ENCODE peak calls at places on chromosome 12, in six cellular contexts. H, I, Y, M, Q and N are unnamed samples.

GRCh38 chr12:71947645-71948105 is 9.0 kb downstream of the TPH2 start:
- DNase-seq in H (no peak), I (peak; percentile 61), Y (no peak), M (peak; percentile 97), Q (peak; percentile 53), N (no peak)

GRCh38 chr12:39623919-39624318 is 4.3 kb upstream of the ABCD2 start:
- DNase-seq in H (no peak), I (no peak), Y (no peak), M (no peak), Q (no peak), N (no peak)

GRCh38 chr12:94879542-94879941 is 124.0 kb downstream of the NDUFA12 start:
- DNase-seq in H (no peak), I (no peak), Y (no peak), M (no peak), Q (no peak), N (no peak)

GRCh38 chr12:53223391-53224267 is 8.4 kb downstream of the RARG start:
- DNase-seq in H (peak; percentile 35), I (peak; percentile 66), Y (peak; percentile 42), M (peak; percentile 56), Q (no peak), N (no peak)

GRCh38 chr12:123498126-123498825 is 35.2 kb downstream of the RILPL1 start:
- DNase-seq in H (no peak), I (no peak), Y (no peak), M (peak; percentile 51), Q (no peak), N (no peak)

GRCh38 chr12:114916531-114916930 is 232.6 kb upstream of the TBX3 start:
- DNase-seq in H (no peak), I (peak; percentile 29), Y (no peak), M (no peak), Q (no peak), N (no peak)

GRCh38 chr12:121295746-121296617 is 527 bp downstream of the CAMKK2 start:
- DNase-seq in H (peak; percentile 35), I (no peak), Y (peak; percentile 41), M (peak; percentile 50), Q (no peak), N (peak; percentile 47)

GRCh38 chr12:96121271-96121711 is 72.9 kb upstream of the ELK3 start:
- DNase-seq in H (no peak), I (peak; percentile 18), Y (no peak), M (no peak), Q (no peak), N (no peak)

GRCh38 chr12:1840561-1840960 is 20.2 kb downstream of the LRTM2 start:
- DNase-seq in H (no peak), I (no peak), Y (no peak), M (no peak), Q (no peak), N (no peak)

GRCh38 chr12:131370791-131371579 is 339.9 kb upstream of the SFSWAP start:
- DNase-seq in H (peak; percentile 5), I (no peak), Y (no peak), M (no peak), Q (no peak), N (no peak)

GRCh38 chr12:96170328-96170727 is 23.8 kb upstream of the ELK3 start:
- DNase-seq in H (no peak), I (no peak), Y (no peak), M (no peak), Q (no peak), N (no peak)

GRCh38 chr12:6133642-6134041 is 9.2 kb upstream of the VWF start:
- DNase-seq in H (no peak), I (no peak), Y (no peak), M (no peak), Q (no peak), N (no peak)

GRCh38 chr12:110279561-110279960 is 1.5 kb upstream of the ATP2A2 start:
- DNase-seq in H (no peak), I (no peak), Y (no peak), M (no peak), Q (no peak), N (no peak)

GRCh38 chr12:118835911-118836310 is 145.4 kb upstream of the SRRM4 start:
- DNase-seq in H (no peak), I (no peak), Y (no peak), M (no peak), Q (no peak), N (no peak)

GRCh38 chr12:6532051-6532926 is 2.0 kb upstream of the GAPDH start:
- DNase-seq in H (no peak), I (peak; percentile 99), Y (no peak), M (peak; percentile 90), Q (no peak), N (no peak)

GRCh38 chr12:81759215-81759991 is at the start of gene PPFIA2:
- DNase-seq in H (peak; percentile 28), I (peak; percentile 71), Y (peak; percentile 16), M (peak; percentile 81), Q (no peak), N (peak; percentile 14)

DNA sequence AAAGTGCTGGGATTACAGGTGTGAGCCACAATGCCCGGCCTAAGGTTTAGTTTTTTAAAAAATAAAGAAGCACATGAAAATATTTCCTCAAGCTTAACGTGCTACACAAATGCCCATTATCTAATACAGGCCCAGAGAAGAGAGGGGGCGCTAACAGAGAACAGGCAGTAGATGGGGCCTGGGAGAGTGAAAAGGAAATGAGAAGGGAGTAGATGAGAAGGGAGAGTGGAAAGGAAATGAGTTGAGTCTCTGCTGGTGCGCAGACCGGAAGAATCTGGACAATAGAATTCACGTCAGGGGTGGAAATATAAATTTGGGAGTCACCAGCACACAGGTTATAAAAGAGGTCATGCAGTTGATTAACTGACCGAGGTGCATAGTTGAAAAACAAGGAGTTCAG is 10.7 kb downstream of the PXN start:
- DNase-seq in H (no peak), I (no peak), Y (no peak), M (peak; percentile 45), Q (no peak), N (no peak)
- TF ChIP-seq CTCF in H (no peak), I (no peak), Y (peak; percentile 49), M (peak; percentile 52), Q (no peak), N (no peak)

DNA sequence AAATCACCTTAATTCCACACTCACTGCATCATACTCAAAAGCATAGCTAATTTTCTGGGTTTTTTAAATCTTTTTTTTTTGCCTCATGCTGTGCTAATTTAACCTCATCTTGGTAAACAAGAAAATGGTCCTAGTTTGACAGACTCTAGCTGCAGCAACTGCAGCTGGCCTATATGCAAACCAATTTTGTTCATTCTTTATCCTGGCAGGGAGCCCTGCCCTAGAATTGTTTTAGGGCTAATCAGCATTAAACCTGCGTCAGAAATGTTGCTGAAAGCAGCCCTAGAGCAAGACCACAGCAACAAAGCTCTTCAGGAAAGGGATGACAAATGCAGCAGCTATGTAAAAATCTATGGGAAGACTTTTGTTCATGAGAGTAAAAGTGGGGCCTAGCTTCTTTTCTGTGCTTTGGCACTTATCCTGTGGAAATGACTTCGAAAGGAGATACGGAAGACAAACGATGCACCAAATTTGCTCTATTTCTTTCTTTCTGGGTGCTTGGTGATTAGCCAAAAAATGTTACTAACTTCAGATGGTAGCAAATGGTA is 72.2 kb downstream of the DENND5B start:
- DNase-seq in H (peak; percentile 35), I (peak; percentile 100), Y (no peak), M (peak; percentile 63), Q (no peak), N (no peak)
- H3K27ac ChIP-seq in H (peak overlapping the region; percentile 38), I (peak overlapping the region; percentile 89), Y (peak overlapping the region; percentile 9), M (peak overlapping the region; percentile 97), Q (no peak overlapping the region), N (no peak overlapping the region)

GRCh38 chr12:65960820-65961691 is 136.8 kb downstream of the HMGA2 start:
- DNase-seq in H (no peak), I (peak; percentile 83), Y (no peak), M (no peak), Q (no peak), N (no peak)
- H3K4me1 ChIP-seq in H (peaks cover under 1% of the 10 kb centered on the region), I (peaks cover 8% of the 10 kb centered on the region), Y (no peaks in the 10 kb centered on the region), M (no peaks in the 10 kb centered on the region), Q (peaks cover 3% of the 10 kb centered on the region), N (peaks cover 7% of the 10 kb centered on the region)

GRCh38 chr12:79121486-79121885 is 256.9 kb downstream of the SYT1 start:
- DNase-seq in H (no peak), I (no peak), Y (no peak), M (peak; percentile 32), Q (no peak), N (no peak)
- TF ChIP-seq CTCF in H (no peak), I (peak; percentile 36), Y (peak; percentile 16), M (peak; percentile 70), Q (no peak), N (no peak)